ENCODE peak calls at places on chromosomes 2 and 18, in ten cellular contexts. One of them, this sample, is unnamed.

GRCh38 chr2:231351648-231352047 is 43.9 kb upstream of the B3GNT7 start:
- DNase-seq in lung: no peak
- DNase-seq in GM12865: no peak
- DNase-seq in mammary epithelial cell: no peak
- DNase-seq in foreskin fibroblast: no peak
- DNase-seq in CD14-positive monocyte: no peak
- DNase-seq in brain microvascular endothelial cell: no peak
- DNase-seq in cardiac muscle cell: no peak
- DNase-seq in dorsolateral prefrontal cortex: no peak
- DNase-seq in progenitor cell of endocrine pancreas: no peak
- DNase-seq in this sample: no peak

GRCh38 chr2:33272001-33272400 is 204.4 kb upstream of the RASGRP3 start:
- DNase-seq in progenitor cell of endocrine pancreas: no peak
- DNase-seq in CD14-positive monocyte: no peak
- DNase-seq in cardiac muscle cell: no peak
- DNase-seq in brain microvascular endothelial cell: peak
- DNase-seq in GM12865: peak
- DNase-seq in mammary epithelial cell: no peak
- DNase-seq in dorsolateral prefrontal cortex: no peak
- DNase-seq in lung: no peak
- DNase-seq in foreskin fibroblast: peak
- DNase-seq in this sample: peak

GRCh38 chr2:174510583-174511189 is 23.9 kb upstream of the GPR155 start:
- DNase-seq in brain microvascular endothelial cell: no peak
- DNase-seq in progenitor cell of endocrine pancreas: no peak
- DNase-seq in foreskin fibroblast: peak
- DNase-seq in dorsolateral prefrontal cortex: no peak
- DNase-seq in cardiac muscle cell: peak
- DNase-seq in lung: no peak
- DNase-seq in GM12865: peak
- DNase-seq in mammary epithelial cell: peak
- DNase-seq in CD14-positive monocyte: no peak
- DNase-seq in this sample: no peak

GRCh38 chr2:15623898-15624541 is 32.4 kb downstream of the DDX1 start:
- DNase-seq in mammary epithelial cell: no peak
- DNase-seq in foreskin fibroblast: no peak
- DNase-seq in CD14-positive monocyte: no peak
- DNase-seq in GM12865: no peak
- DNase-seq in lung: no peak
- DNase-seq in progenitor cell of endocrine pancreas: no peak
- DNase-seq in brain microvascular endothelial cell: no peak
- DNase-seq in cardiac muscle cell: no peak
- DNase-seq in dorsolateral prefrontal cortex: no peak
- DNase-seq in this sample: no peak

GRCh38 chr18:78085241-78086185 is 835.9 kb downstream of the GALR1 start:
- DNase-seq in foreskin fibroblast: no peak
- DNase-seq in lung: no peak
- DNase-seq in progenitor cell of endocrine pancreas: no peak
- DNase-seq in mammary epithelial cell: no peak
- DNase-seq in brain microvascular endothelial cell: no peak
- DNase-seq in GM12865: no peak
- DNase-seq in CD14-positive monocyte: no peak
- DNase-seq in dorsolateral prefrontal cortex: no peak
- DNase-seq in cardiac muscle cell: no peak
- DNase-seq in this sample: no peak

GRCh38 chr2:84875213-84875560 is 5.7 kb downstream of the TRABD2A start:
- DNase-seq in progenitor cell of endocrine pancreas: no peak
- DNase-seq in mammary epithelial cell: no peak
- DNase-seq in CD14-positive monocyte: no peak
- DNase-seq in foreskin fibroblast: no peak
- DNase-seq in GM12865: no peak
- DNase-seq in dorsolateral prefrontal cortex: no peak
- DNase-seq in lung: no peak
- DNase-seq in cardiac muscle cell: no peak
- DNase-seq in brain microvascular endothelial cell: no peak
- DNase-seq in this sample: no peak

GRCh38 chr18:70446063-70446462 is 157.2 kb downstream of the SOCS6 start:
- DNase-seq in mammary epithelial cell: no peak
- DNase-seq in brain microvascular endothelial cell: no peak
- DNase-seq in dorsolateral prefrontal cortex: no peak
- DNase-seq in GM12865: no peak
- DNase-seq in cardiac muscle cell: no peak
- DNase-seq in lung: no peak
- DNase-seq in progenitor cell of endocrine pancreas: no peak
- DNase-seq in foreskin fibroblast: no peak
- DNase-seq in CD14-positive monocyte: no peak
- DNase-seq in this sample: no peak

GRCh38 chr2:206274434-206275273 is at the start of gene ZDBF2:
- DNase-seq in CD14-positive monocyte: no peak
- DNase-seq in cardiac muscle cell: peak
- DNase-seq in progenitor cell of endocrine pancreas: peak
- DNase-seq in foreskin fibroblast: peak
- DNase-seq in mammary epithelial cell: peak
- DNase-seq in GM12865: peak
- DNase-seq in dorsolateral prefrontal cortex: no peak
- DNase-seq in brain microvascular endothelial cell: peak
- DNase-seq in lung: no peak
- DNase-seq in this sample: peak

GRCh38 chr2:66531156-66531555 is 96.2 kb downstream of the MEIS1 start:
- DNase-seq in cardiac muscle cell: no peak
- DNase-seq in dorsolateral prefrontal cortex: no peak
- DNase-seq in brain microvascular endothelial cell: no peak
- DNase-seq in CD14-positive monocyte: no peak
- DNase-seq in foreskin fibroblast: peak
- DNase-seq in mammary epithelial cell: no peak
- DNase-seq in progenitor cell of endocrine pancreas: no peak
- DNase-seq in GM12865: no peak
- DNase-seq in lung: no peak
- DNase-seq in this sample: no peak

DNA sequence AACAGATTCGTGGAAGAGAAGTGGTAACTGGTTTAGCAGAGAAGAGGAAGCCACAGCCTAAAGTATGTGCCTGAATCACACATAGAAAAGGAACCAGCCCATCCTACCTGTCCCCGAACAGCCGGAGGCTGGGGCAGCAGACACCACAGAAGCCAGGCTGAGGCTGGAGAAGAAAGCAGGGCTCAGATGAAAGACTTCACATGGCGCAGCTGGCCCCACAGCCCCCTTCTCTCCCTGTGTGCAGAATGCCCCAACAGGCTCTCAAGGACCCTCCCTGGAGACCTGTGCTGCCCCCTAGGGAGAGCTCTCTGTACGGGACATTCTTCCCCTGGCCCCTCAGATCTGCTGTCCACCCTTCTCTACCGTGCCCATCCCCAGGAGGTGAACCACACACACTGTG is 83.5 kb upstream of the RAB12 start:
- DNase-seq in foreskin fibroblast: no peak
- DNase-seq in CD14-positive monocyte: no peak
- DNase-seq in brain microvascular endothelial cell: no peak
- DNase-seq in progenitor cell of endocrine pancreas: no peak
- DNase-seq in GM12865: no peak
- DNase-seq in lung: no peak
- DNase-seq in cardiac muscle cell: peak
- DNase-seq in dorsolateral prefrontal cortex: no peak
- DNase-seq in mammary epithelial cell: no peak
- DNase-seq in this sample: no peak
- TF ChIP-seq CTCF in foreskin fibroblast: no peak
- TF ChIP-seq CTCF in CD14-positive monocyte: peak
- TF ChIP-seq CTCF in brain microvascular endothelial cell: peak
- TF ChIP-seq CTCF in progenitor cell of endocrine pancreas: peak
- TF ChIP-seq CTCF in GM12865: peak
- TF ChIP-seq CTCF in lung: no peak
- TF ChIP-seq CTCF in cardiac muscle cell: peak
- TF ChIP-seq CTCF in dorsolateral prefrontal cortex: no peak
- TF ChIP-seq CTCF in mammary epithelial cell: peak
- TF ChIP-seq CTCF in this sample: peak

GRCh38 chr2:120440521-120441350 is 94.8 kb downstream of the INHBB start:
- DNase-seq in lung: no peak
- DNase-seq in mammary epithelial cell: no peak
- DNase-seq in foreskin fibroblast: no peak
- DNase-seq in CD14-positive monocyte: no peak
- DNase-seq in progenitor cell of endocrine pancreas: no peak
- DNase-seq in cardiac muscle cell: no peak
- DNase-seq in GM12865: no peak
- DNase-seq in brain microvascular endothelial cell: no peak
- DNase-seq in dorsolateral prefrontal cortex: no peak
- DNase-seq in this sample: no peak

GRCh38 chr2:120441351-120441700 is 95.4 kb downstream of the INHBB start:
- DNase-seq in CD14-positive monocyte: no peak
- DNase-seq in mammary epithelial cell: no peak
- DNase-seq in cardiac muscle cell: no peak
- DNase-seq in brain microvascular endothelial cell: no peak
- DNase-seq in foreskin fibroblast: no peak
- DNase-seq in lung: no peak
- DNase-seq in dorsolateral prefrontal cortex: no peak
- DNase-seq in GM12865: no peak
- DNase-seq in progenitor cell of endocrine pancreas: no peak
- DNase-seq in this sample: no peak

GRCh38 chr2:120442541-120442922 is 96.6 kb downstream of the INHBB start:
- DNase-seq in cardiac muscle cell: no peak
- DNase-seq in dorsolateral prefrontal cortex: no peak
- DNase-seq in GM12865: no peak
- DNase-seq in progenitor cell of endocrine pancreas: no peak
- DNase-seq in foreskin fibroblast: no peak
- DNase-seq in lung: no peak
- DNase-seq in CD14-positive monocyte: no peak
- DNase-seq in mammary epithelial cell: no peak
- DNase-seq in brain microvascular endothelial cell: no peak
- DNase-seq in this sample: no peak

GRCh38 chr2:120442923-120443571 is 97.1 kb downstream of the INHBB start:
- DNase-seq in brain microvascular endothelial cell: no peak
- DNase-seq in cardiac muscle cell: peak
- DNase-seq in foreskin fibroblast: no peak
- DNase-seq in progenitor cell of endocrine pancreas: peak
- DNase-seq in dorsolateral prefrontal cortex: no peak
- DNase-seq in GM12865: no peak
- DNase-seq in lung: peak
- DNase-seq in CD14-positive monocyte: no peak
- DNase-seq in mammary epithelial cell: no peak
- DNase-seq in this sample: no peak

GRCh38 chr2:120441744-120442471 is 96.0 kb downstream of the INHBB start:
- DNase-seq in brain microvascular endothelial cell: no peak
- DNase-seq in GM12865: no peak
- DNase-seq in dorsolateral prefrontal cortex: peak
- DNase-seq in cardiac muscle cell: peak
- DNase-seq in foreskin fibroblast: peak
- DNase-seq in lung: peak
- DNase-seq in mammary epithelial cell: peak
- DNase-seq in CD14-positive monocyte: no peak
- DNase-seq in progenitor cell of endocrine pancreas: peak
- DNase-seq in this sample: no peak
- TF ChIP-seq CTCF in brain microvascular endothelial cell: no peak
- TF ChIP-seq CTCF in GM12865: no peak
- TF ChIP-seq CTCF in dorsolateral prefrontal cortex: peak
- TF ChIP-seq CTCF in cardiac muscle cell: no peak
- TF ChIP-seq CTCF in foreskin fibroblast: no peak
- TF ChIP-seq CTCF in lung: no peak
- TF ChIP-seq CTCF in mammary epithelial cell: no peak
- TF ChIP-seq CTCF in CD14-positive monocyte: no peak
- TF ChIP-seq CTCF in progenitor cell of endocrine pancreas: peak
- TF ChIP-seq CTCF in this sample: no peak

GRCh38 chr2:216693414-216694100 is 1.8 kb downstream of the IGFBP5 start:
- DNase-seq in brain microvascular endothelial cell: no peak
- DNase-seq in dorsolateral prefrontal cortex: no peak
- DNase-seq in GM12865: no peak
- DNase-seq in cardiac muscle cell: no peak
- DNase-seq in lung: no peak
- DNase-seq in foreskin fibroblast: no peak
- DNase-seq in progenitor cell of endocrine pancreas: no peak
- DNase-seq in CD14-positive monocyte: no peak
- DNase-seq in mammary epithelial cell: no peak
- DNase-seq in this sample: no peak
- TF ChIP-seq CTCF in brain microvascular endothelial cell: no peak
- TF ChIP-seq CTCF in dorsolateral prefrontal cortex: no peak
- TF ChIP-seq CTCF in GM12865: no peak
- TF ChIP-seq CTCF in cardiac muscle cell: no peak
- TF ChIP-seq CTCF in lung: no peak
- TF ChIP-seq CTCF in foreskin fibroblast: no peak
- TF ChIP-seq CTCF in progenitor cell of endocrine pancreas: no peak
- TF ChIP-seq CTCF in CD14-positive monocyte: no peak
- TF ChIP-seq CTCF in mammary epithelial cell: no peak
- TF ChIP-seq CTCF in this sample: no peak

DNA sequence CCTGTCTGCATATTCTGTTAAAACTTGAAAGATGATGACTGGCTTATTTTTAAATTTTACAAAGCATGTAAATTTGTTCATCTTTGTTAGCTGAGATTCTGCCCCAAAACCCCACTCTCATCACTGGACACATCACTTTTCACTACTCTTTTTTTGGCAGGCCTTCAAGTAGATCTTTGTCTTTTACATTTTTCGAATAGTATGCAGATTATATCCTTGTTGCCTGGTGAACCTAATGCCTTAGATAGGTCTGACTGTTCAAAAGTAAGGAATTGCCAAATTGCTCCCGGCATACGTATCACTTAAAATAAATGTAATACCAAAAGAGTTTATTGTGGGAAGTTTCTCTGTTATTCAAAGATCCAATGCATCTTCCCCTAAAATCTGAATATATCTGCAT is 303.3 kb downstream of the XIRP2 start:
- DNase-seq in mammary epithelial cell: no peak
- DNase-seq in cardiac muscle cell: no peak
- DNase-seq in CD14-positive monocyte: no peak
- DNase-seq in GM12865: no peak
- DNase-seq in foreskin fibroblast: no peak
- DNase-seq in progenitor cell of endocrine pancreas: no peak
- DNase-seq in dorsolateral prefrontal cortex: no peak
- DNase-seq in lung: no peak
- DNase-seq in brain microvascular endothelial cell: no peak
- DNase-seq in this sample: no peak
- TF ChIP-seq CTCF in mammary epithelial cell: no peak
- TF ChIP-seq CTCF in cardiac muscle cell: no peak
- TF ChIP-seq CTCF in CD14-positive monocyte: no peak
- TF ChIP-seq CTCF in GM12865: no peak
- TF ChIP-seq CTCF in foreskin fibroblast: no peak
- TF ChIP-seq CTCF in progenitor cell of endocrine pancreas: no peak
- TF ChIP-seq CTCF in dorsolateral prefrontal cortex: no peak
- TF ChIP-seq CTCF in lung: no peak
- TF ChIP-seq CTCF in brain microvascular endothelial cell: no peak
- TF ChIP-seq CTCF in this sample: no peak

DNA sequence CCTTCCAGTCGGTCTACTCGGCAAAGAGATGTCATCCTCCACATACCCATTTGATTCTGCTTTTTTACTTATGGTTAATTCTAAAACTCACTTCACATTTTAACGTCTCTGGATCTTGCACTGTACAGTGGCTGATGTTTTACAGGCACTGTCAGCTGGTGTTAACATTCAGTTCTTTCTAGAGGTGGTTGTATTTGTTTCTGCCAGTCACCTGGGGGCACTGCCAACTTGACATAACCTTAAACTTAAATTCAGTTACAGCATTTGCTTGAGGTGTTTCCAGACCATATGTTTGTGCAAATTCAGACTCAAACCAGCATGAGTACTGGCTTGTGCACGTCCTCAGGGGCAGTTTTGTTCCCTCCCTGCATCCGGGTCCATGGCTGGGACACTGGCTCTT is 5.3 kb upstream of the TMEM185B start:
- DNase-seq in dorsolateral prefrontal cortex: no peak
- DNase-seq in mammary epithelial cell: no peak
- DNase-seq in foreskin fibroblast: peak
- DNase-seq in GM12865: peak
- DNase-seq in CD14-positive monocyte: no peak
- DNase-seq in progenitor cell of endocrine pancreas: no peak
- DNase-seq in lung: no peak
- DNase-seq in brain microvascular endothelial cell: no peak
- DNase-seq in cardiac muscle cell: no peak
- DNase-seq in this sample: no peak
- TF ChIP-seq CTCF in dorsolateral prefrontal cortex: no peak
- TF ChIP-seq CTCF in mammary epithelial cell: no peak
- TF ChIP-seq CTCF in foreskin fibroblast: no peak
- TF ChIP-seq CTCF in GM12865: no peak
- TF ChIP-seq CTCF in CD14-positive monocyte: no peak
- TF ChIP-seq CTCF in progenitor cell of endocrine pancreas: no peak
- TF ChIP-seq CTCF in lung: no peak
- TF ChIP-seq CTCF in brain microvascular endothelial cell: no peak
- TF ChIP-seq CTCF in cardiac muscle cell: no peak
- TF ChIP-seq CTCF in this sample: no peak